ENCODE peak calls at places on chromosome 16, in eight cellular contexts. One of them, this sample, is unnamed.
A peak's percentile ranks its signal among the peaks of the same experiment; 100 is the strongest.

GRCh38 chr16:85395207-85395912 is 217.8 kb upstream of the GSE1 start:
- DNase-seq in mucosa of gallbladder: peak; percentile 64
- DNase-seq in psoas muscle: peak; percentile 81
- DNase-seq in EL: peak; percentile 99
- DNase-seq in GM04504: peak; percentile 98
- DNase-seq in activated CD4-positive, alpha-beta T cell treated with anti-CD3 and anti-CD28 coated beads for 48 hours: no peak
- DNase-seq in stimulated activated CD8-positive, alpha-beta memory T cell treated with anti-CD3 and anti-CD28 coated beads, Interleukin-12 subunit alpha, Interleukin-12 subunit beta, amount 100 ng/mL, for 1 hour: no peak
- DNase-seq in SJSA1: peak; percentile 98
- DNase-seq in this sample: peak; percentile 88

GRCh38 chr16:67339453-67339852 is 12.8 kb downstream of the LRRC36 start:
- DNase-seq in mucosa of gallbladder: no peak
- DNase-seq in psoas muscle: no peak
- DNase-seq in EL: peak; percentile 11
- DNase-seq in GM04504: no peak
- DNase-seq in activated CD4-positive, alpha-beta T cell treated with anti-CD3 and anti-CD28 coated beads for 48 hours: no peak
- DNase-seq in stimulated activated CD8-positive, alpha-beta memory T cell treated with anti-CD3 and anti-CD28 coated beads, Interleukin-12 subunit alpha, Interleukin-12 subunit beta, amount 100 ng/mL, for 1 hour: no peak
- DNase-seq in SJSA1: no peak
- DNase-seq in this sample: peak; percentile 8

GRCh38 chr16:70746708-70747424 is 54.1 kb downstream of the VAC14 start:
- DNase-seq in mucosa of gallbladder: peak; percentile 89
- DNase-seq in psoas muscle: peak; percentile 77
- DNase-seq in EL: peak; percentile 92
- DNase-seq in GM04504: peak; percentile 78
- DNase-seq in activated CD4-positive, alpha-beta T cell treated with anti-CD3 and anti-CD28 coated beads for 48 hours: peak; percentile 52
- DNase-seq in stimulated activated CD8-positive, alpha-beta memory T cell treated with anti-CD3 and anti-CD28 coated beads, Interleukin-12 subunit alpha, Interleukin-12 subunit beta, amount 100 ng/mL, for 1 hour: no peak
- DNase-seq in SJSA1: peak; percentile 88
- DNase-seq in this sample: peak; percentile 81

GRCh38 chr16:31400191-31400590 is 7.1 kb downstream of the ITGAD start:
- DNase-seq in mucosa of gallbladder: no peak
- DNase-seq in psoas muscle: no peak
- DNase-seq in EL: no peak
- DNase-seq in GM04504: no peak
- DNase-seq in activated CD4-positive, alpha-beta T cell treated with anti-CD3 and anti-CD28 coated beads for 48 hours: no peak
- DNase-seq in stimulated activated CD8-positive, alpha-beta memory T cell treated with anti-CD3 and anti-CD28 coated beads, Interleukin-12 subunit alpha, Interleukin-12 subunit beta, amount 100 ng/mL, for 1 hour: no peak
- DNase-seq in SJSA1: no peak
- DNase-seq in this sample: no peak

GRCh38 chr16:49563666-49564065 is 190.1 kb downstream of the C16orf78 start:
- DNase-seq in mucosa of gallbladder: no peak
- DNase-seq in psoas muscle: no peak
- DNase-seq in EL: peak; percentile 2
- DNase-seq in GM04504: no peak
- DNase-seq in activated CD4-positive, alpha-beta T cell treated with anti-CD3 and anti-CD28 coated beads for 48 hours: no peak
- DNase-seq in stimulated activated CD8-positive, alpha-beta memory T cell treated with anti-CD3 and anti-CD28 coated beads, Interleukin-12 subunit alpha, Interleukin-12 subunit beta, amount 100 ng/mL, for 1 hour: no peak
- DNase-seq in SJSA1: no peak
- DNase-seq in this sample: no peak

GRCh38 chr16:84896847-84897246 is 77.1 kb downstream of the CRISPLD2 start:
- DNase-seq in mucosa of gallbladder: no peak
- DNase-seq in psoas muscle: no peak
- DNase-seq in EL: no peak
- DNase-seq in GM04504: no peak
- DNase-seq in activated CD4-positive, alpha-beta T cell treated with anti-CD3 and anti-CD28 coated beads for 48 hours: no peak
- DNase-seq in stimulated activated CD8-positive, alpha-beta memory T cell treated with anti-CD3 and anti-CD28 coated beads, Interleukin-12 subunit alpha, Interleukin-12 subunit beta, amount 100 ng/mL, for 1 hour: no peak
- DNase-seq in SJSA1: no peak
- DNase-seq in this sample: no peak

GRCh38 chr16:85413713-85414663 is 199.1 kb upstream of the GSE1 start:
- DNase-seq in mucosa of gallbladder: no peak
- DNase-seq in psoas muscle: no peak
- DNase-seq in EL: no peak
- DNase-seq in GM04504: no peak
- DNase-seq in activated CD4-positive, alpha-beta T cell treated with anti-CD3 and anti-CD28 coated beads for 48 hours: peak; percentile 35
- DNase-seq in stimulated activated CD8-positive, alpha-beta memory T cell treated with anti-CD3 and anti-CD28 coated beads, Interleukin-12 subunit alpha, Interleukin-12 subunit beta, amount 100 ng/mL, for 1 hour: no peak
- DNase-seq in SJSA1: peak; percentile 19
- DNase-seq in this sample: no peak

GRCh38 chr16:17160285-17160854 is 310.4 kb downstream of the XYLT1 start:
- DNase-seq in mucosa of gallbladder: no peak
- DNase-seq in psoas muscle: no peak
- DNase-seq in EL: peak; percentile 10
- DNase-seq in GM04504: no peak
- DNase-seq in activated CD4-positive, alpha-beta T cell treated with anti-CD3 and anti-CD28 coated beads for 48 hours: no peak
- DNase-seq in stimulated activated CD8-positive, alpha-beta memory T cell treated with anti-CD3 and anti-CD28 coated beads, Interleukin-12 subunit alpha, Interleukin-12 subunit beta, amount 100 ng/mL, for 1 hour: no peak
- DNase-seq in SJSA1: no peak
- DNase-seq in this sample: no peak

GRCh38 chr16:84284168-84284722 is 10.4 kb upstream of the WFDC1 start:
- DNase-seq in mucosa of gallbladder: peak; percentile 62
- DNase-seq in psoas muscle: peak; percentile 54
- DNase-seq in EL: peak; percentile 12
- DNase-seq in GM04504: no peak
- DNase-seq in activated CD4-positive, alpha-beta T cell treated with anti-CD3 and anti-CD28 coated beads for 48 hours: no peak
- DNase-seq in stimulated activated CD8-positive, alpha-beta memory T cell treated with anti-CD3 and anti-CD28 coated beads, Interleukin-12 subunit alpha, Interleukin-12 subunit beta, amount 100 ng/mL, for 1 hour: no peak
- DNase-seq in SJSA1: peak; percentile 61
- DNase-seq in this sample: no peak

GRCh38 chr16:88705076-88705684 is 1.0 kb downstream of the RNF166 start:
- DNase-seq in mucosa of gallbladder: no peak
- DNase-seq in psoas muscle: no peak
- DNase-seq in EL: no peak
- DNase-seq in GM04504: no peak
- DNase-seq in activated CD4-positive, alpha-beta T cell treated with anti-CD3 and anti-CD28 coated beads for 48 hours: peak; percentile 47
- DNase-seq in stimulated activated CD8-positive, alpha-beta memory T cell treated with anti-CD3 and anti-CD28 coated beads, Interleukin-12 subunit alpha, Interleukin-12 subunit beta, amount 100 ng/mL, for 1 hour: no peak
- DNase-seq in SJSA1: no peak
- DNase-seq in this sample: no peak

This sample was measured in AG09319.